ENCODE peak calls at places on chromosome 11, in four cellular contexts. T, M, Z and P are unnamed samples.

GRCh38 chr11:1717745-1718144 is 20.8 kb downstream of the KRTAP5-6 start:
- DNase-seq in T (peak; percentile 90), Z (no peak), M (no peak), P (no peak)

GRCh38 chr11:57167125-57167839 is 14.5 kb upstream of the LRRC55 start:
- DNase-seq in Z (no peak), M (no peak), T (no peak), P (no peak)

GRCh38 chr11:223026-223789 is 12.9 kb downstream of the SIRT3 start:
- DNase-seq in M (no peak), T (peak; percentile 38), Z (no peak), P (no peak)

GRCh38 chr11:102287963-102288744 is 29.1 kb upstream of the BIRC3 start:
- DNase-seq in M (peak; percentile 68), Z (peak; percentile 75), T (no peak), P (no peak)

GRCh38 chr11:68460741-68461283 is at the start of gene PPP6R3:
- DNase-seq in M (peak; percentile 60), T (no peak), Z (no peak), P (no peak)

GRCh38 chr11:2891291-2891690 is 5.7 kb upstream of the CDKN1C start:
- DNase-seq in Z (no peak), M (no peak), T (no peak), P (no peak)

GRCh38 chr11:126148317-126148716 is 63.1 kb downstream of the RPUSD4 start:
- DNase-seq in Z (no peak), T (no peak), M (no peak), P (no peak)

GRCh38 chr11:104668797-104669463 is 229.3 kb downstream of the CASP12 start:
- DNase-seq in T (no peak), Z (no peak), M (peak; percentile 51), P (no peak)

GRCh38 chr11:71558996-71559395 is 6.4 kb upstream of the KRTAP5-10 start:
- DNase-seq in Z (no peak), M (no peak), T (no peak), P (no peak)

GRCh38 chr11:100739636-100740035 is 52.5 kb downstream of the ARHGAP42 start:
- DNase-seq in M (no peak), Z (no peak), T (no peak), P (no peak)

GRCh38 chr11:4134844-4135243 is 40.2 kb downstream of the RRM1 start:
- DNase-seq in T (no peak), M (peak; percentile 14), Z (no peak), P (no peak)

GRCh38 chr11:105738972-105739574 is 129.2 kb downstream of the GRIA4 start:
- DNase-seq in T (no peak), M (no peak), Z (no peak), P (no peak)

GRCh38 chr11:36452231-36452630 is 57.8 kb downstream of the TRAF6 start:
- DNase-seq in M (no peak), Z (no peak), T (no peak), P (no peak)

GRCh38 chr11:115530752-115531151 is 26.5 kb upstream of the CADM1 start:
- DNase-seq in T (no peak), M (no peak), Z (peak; percentile 13), P (no peak)

GRCh38 chr11:60056349-60056969 is at the start of gene MS4A3:
- DNase-seq in Z (no peak), T (no peak), M (no peak), P (no peak)

GRCh38 chr11:12893787-12894672 is 115.1 kb upstream of the RASSF10 start:
- DNase-seq in T (peak; percentile 75), M (peak; percentile 60), Z (peak; percentile 46), P (peak; percentile 83)

GRCh38 chr11:121365304-121365703 is 72.7 kb downstream of the SC5D start:
- DNase-seq in T (no peak), Z (no peak), M (no peak), P (no peak)

GRCh38 chr11:68012843-68013610 is 2.9 kb downstream of the ALDH3B1 start:
- DNase-seq in T (peak; percentile 88), Z (no peak), M (peak; percentile 92), P (peak; percentile 69)

GRCh38 chr11:45266693-45267451 is 19.3 kb downstream of the SYT13 start:
- DNase-seq in T (no peak), M (no peak), Z (peak; percentile 27), P (no peak)
- TF ChIP-seq CTCF in T (no peak), M (no peak), Z (peak; percentile 24), P (peak; percentile 62)

GRCh38 chr11:14259186-14259784 is 99.7 kb downstream of the RRAS2 start:
- DNase-seq in M (no peak), Z (no peak), T (no peak), P (no peak)
- TF ChIP-seq CTCF in M (no peak), Z (no peak), T (no peak), P (no peak)

GRCh38 chr11:46291441-46292143 is 14.1 kb downstream of the CREB3L1 start:
- DNase-seq in Z (no peak), T (no peak), M (no peak), P (no peak)
- TF ChIP-seq CTCF in Z (no peak), T (no peak), M (no peak), P (no peak)

GRCh38 chr11:124538019-124538418 is 5.4 kb downstream of the OR8B12 start:
- DNase-seq in M (no peak), Z (no peak), T (no peak), P (no peak)

GRCh38 chr11:124535552-124536232 is 7.8 kb downstream of the OR8B12 start:
- DNase-seq in M (no peak), Z (no peak), T (no peak), P (no peak)

GRCh38 chr11:124541204-124541603 is 2.2 kb downstream of the OR8B12 start:
- DNase-seq in T (no peak), M (no peak), Z (no peak), P (no peak)

DNA sequence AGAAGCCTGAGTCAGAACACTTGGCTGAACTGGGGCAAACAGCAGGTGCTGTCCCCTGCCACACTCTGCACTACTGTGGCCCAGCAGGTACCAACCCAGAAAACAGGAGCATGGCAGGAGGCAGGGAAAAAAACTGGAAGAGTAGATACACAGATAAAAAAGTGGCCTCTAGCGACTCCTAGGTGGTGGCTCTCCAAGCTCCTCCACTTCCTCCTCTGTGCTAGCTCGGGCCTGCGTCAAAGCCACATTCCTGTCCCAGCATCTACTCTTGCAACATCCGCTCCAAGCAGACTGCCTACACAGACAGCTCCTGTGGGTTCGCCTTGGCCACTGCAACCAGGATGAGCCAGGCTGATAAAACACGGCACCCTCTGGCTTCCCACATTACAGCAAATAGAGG is 6.9 kb downstream of the OR8B12 start:
- DNase-seq in M (no peak), Z (no peak), T (peak; percentile 73), P (no peak)
- TF ChIP-seq CTCF in M (no peak), Z (no peak), T (no peak), P (no peak)

GRCh38 chr11:7351228-7351627 is 99.5 kb downstream of the SYT9 start:
- DNase-seq in M (no peak), Z (no peak), T (no peak), P (no peak)

GRCh38 chr11:7348432-7349298 is 97.0 kb downstream of the SYT9 start:
- DNase-seq in Z (no peak), T (no peak), M (no peak), P (no peak)

GRCh38 chr11:7347611-7348431 is 96.1 kb downstream of the SYT9 start:
- DNase-seq in Z (no peak), M (no peak), T (no peak), P (no peak)

GRCh38 chr11:7353100-7353499 is 101.4 kb downstream of the SYT9 start:
- DNase-seq in T (no peak), M (no peak), Z (peak; percentile 41), P (no peak)
- TF ChIP-seq CTCF in T (no peak), M (no peak), Z (peak; percentile 46), P (no peak)

DNA sequence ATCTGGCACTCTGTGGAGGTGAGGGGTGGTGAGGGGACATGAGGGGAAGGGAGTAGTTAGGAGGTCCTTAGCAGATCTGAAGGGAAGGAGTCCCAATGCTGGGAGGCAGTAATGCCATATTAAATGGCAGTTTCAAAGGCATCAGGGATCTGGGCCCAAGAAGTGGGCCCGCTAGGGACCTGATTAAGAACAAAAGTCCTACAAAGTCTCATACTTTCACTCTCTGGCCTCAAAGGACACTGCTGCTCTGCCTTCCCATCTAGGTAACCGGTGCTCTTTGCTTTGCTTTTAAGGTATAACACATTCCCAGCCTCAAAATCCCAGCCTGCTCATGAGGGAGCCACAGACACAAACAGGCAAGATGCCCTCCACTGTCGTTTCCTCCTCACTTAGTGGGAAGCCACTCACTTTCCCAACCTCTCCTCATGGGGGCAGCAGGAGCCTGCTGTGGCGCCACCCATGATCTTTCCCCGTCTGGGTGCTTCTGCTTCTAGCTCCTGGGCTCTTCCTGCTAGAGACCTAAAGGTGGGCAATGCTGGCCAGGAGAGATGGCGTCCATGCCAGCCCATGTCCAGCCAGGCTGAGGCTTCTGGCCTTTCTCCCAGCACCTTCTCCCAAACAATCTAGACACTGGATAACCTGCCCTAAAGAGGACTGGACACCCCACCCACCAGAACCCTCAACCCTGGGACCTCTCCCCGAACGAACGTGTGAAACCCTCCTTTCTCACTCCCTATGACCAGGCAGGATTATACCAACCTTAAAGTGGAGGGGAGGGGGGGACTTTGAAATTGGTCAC is 68.3 kb downstream of the PLEKHA7 start:
- DNase-seq in M (peak; percentile 73), Z (peak; percentile 80), T (no peak), P (peak; percentile 73)
- TF ChIP-seq CTCF in M (peak; percentile 55), Z (peak; percentile 65), T (peak; percentile 38), P (peak; percentile 34)

DNA sequence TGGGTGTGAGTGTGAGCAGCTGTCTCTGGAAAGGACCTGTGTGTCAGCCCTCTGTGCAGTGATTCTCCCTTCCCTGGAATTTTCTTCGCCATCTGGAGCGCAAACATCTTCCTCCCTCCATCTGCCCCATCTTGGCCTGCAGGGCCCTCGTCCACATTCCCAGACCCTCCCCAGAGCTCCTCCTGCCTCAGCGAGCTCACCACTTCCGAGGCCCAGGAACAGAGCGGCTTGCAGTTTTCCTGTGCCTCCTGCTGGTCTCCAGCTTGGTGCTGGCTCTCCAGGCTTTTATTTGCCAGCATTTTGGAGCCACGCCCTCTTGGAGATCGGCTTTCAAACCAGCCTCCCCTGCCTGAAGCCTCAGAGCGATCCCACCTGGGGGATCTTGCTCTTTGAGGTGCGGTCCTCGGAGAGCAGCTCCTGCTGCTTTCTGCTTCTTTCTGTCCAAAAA is at the start of gene GPHA2:
- DNase-seq in T (no peak), Z (no peak), M (no peak), P (no peak)
- TF ChIP-seq CTCF in T (no peak), Z (no peak), M (no peak), P (no peak)